ENCODE peak calls at places on chromosomes 11 and 22, in five cellular contexts. C is fibroblast of the aortic adventitia, P is mammary epithelial cell, S is hepatocyte, T is left ventricle myocardium inferior. O is an unnamed sample.

GRCh38 chr11:113952070-113952469 is 22.8 kb upstream of the HTR3A start:
- DNase-seq in T (no peak), S (no peak), C (no peak), P (no peak), O (no peak)

GRCh38 chr11:206002-206384 is 1.2 kb downstream of the BET1L start:
- DNase-seq in C (no peak), P (no peak), T (no peak), S (no peak), O (no peak)

GRCh38 chr11:72581067-72581466 is 93.2 kb downstream of the PDE2A start:
- DNase-seq in P (no peak), S (no peak), C (no peak), T (no peak), O (no peak)

GRCh38 chr22:36369922-36370781 is 17.6 kb downstream of the MYH9 start:
- DNase-seq in P (peak; percentile 74), S (peak; percentile 74), C (peak; percentile 62), T (peak; percentile 48), O (peak; percentile 77)

GRCh38 chr11:83998921-83999320 is 712.8 kb upstream of the CCDC90B start:
- DNase-seq in C (no peak), P (no peak), S (no peak), T (no peak), O (no peak)

GRCh38 chr11:216081-216974 is 8.8 kb downstream of the RIC8A start:
- DNase-seq in P (no peak), T (no peak), C (no peak), S (no peak), O (no peak)

GRCh38 chr11:22359295-22359694 is 21.1 kb downstream of the SLC17A6 start:
- DNase-seq in P (peak; percentile 14), S (no peak), C (no peak), T (no peak), O (no peak)

GRCh38 chr11:94840209-94840608 is 72.1 kb downstream of the AMOTL1 start:
- DNase-seq in T (no peak), S (no peak), P (no peak), C (peak; percentile 27), O (no peak)

GRCh38 chr11:133509924-133510697 is 22.2 kb downstream of the OPCML start:
- DNase-seq in T (no peak), C (no peak), S (no peak), P (no peak), O (no peak)

GRCh38 chr11:1473786-1474185 is 12.8 kb downstream of the MOB2 start:
- DNase-seq in T (peak; percentile 9), P (no peak), S (no peak), C (no peak), O (no peak)

GRCh38 chr11:101456812-101457211 is 127.0 kb downstream of the TRPC6 start:
- DNase-seq in C (peak; percentile 19), P (no peak), S (peak; percentile 29), T (no peak), O (no peak)

GRCh38 chr22:32531955-32532818 is 57.6 kb downstream of the FBXO7 start:
- DNase-seq in P (peak; percentile 84), S (peak; percentile 56), C (peak; percentile 87), T (peak; percentile 92), O (peak; percentile 50)

GRCh38 chr11:19455731-19456130 is 215.0 kb upstream of the E2F8 start:
- DNase-seq in S (no peak), P (no peak), T (peak; percentile 34), C (peak; percentile 45), O (no peak)

GRCh38 chr22:19779685-19780268 is 19.2 kb downstream of the TBX1 start:
- DNase-seq in S (no peak), T (peak; percentile 5), P (no peak), C (no peak), O (no peak)

GRCh38 chr11:8265681-8266241 is 2.1 kb upstream of the LMO1 start:
- DNase-seq in T (no peak), S (no peak), P (no peak), C (no peak), O (peak; percentile 12)
- TF ChIP-seq CTCF in T (peak; percentile 32), S (no peak), P (peak; percentile 20), C (no peak), O (peak; percentile 13)

GRCh38 chr22:43479962-43480361 is 68.1 kb downstream of the MPPED1 start:
- DNase-seq in C (no peak), P (no peak), S (no peak), T (no peak), O (no peak)

GRCh38 chr22:43483669-43484068 is 71.9 kb downstream of the MPPED1 start:
- DNase-seq in T (no peak), S (no peak), C (no peak), P (no peak), O (no peak)

GRCh38 chr22:43482310-43482625 is 70.5 kb downstream of the MPPED1 start:
- DNase-seq in S (no peak), P (no peak), C (no peak), T (no peak), O (no peak)

GRCh38 chr22:43483266-43483665 is 71.5 kb downstream of the MPPED1 start:
- DNase-seq in S (no peak), P (no peak), C (no peak), T (no peak), O (no peak)

GRCh38 chr22:43481528-43482309 is 69.9 kb downstream of the MPPED1 start:
- DNase-seq in C (no peak), S (no peak), P (no peak), T (no peak), O (no peak)
- TF ChIP-seq CTCF in C (no peak), S (no peak), P (peak; percentile 14), T (no peak), O (no peak)

DNA sequence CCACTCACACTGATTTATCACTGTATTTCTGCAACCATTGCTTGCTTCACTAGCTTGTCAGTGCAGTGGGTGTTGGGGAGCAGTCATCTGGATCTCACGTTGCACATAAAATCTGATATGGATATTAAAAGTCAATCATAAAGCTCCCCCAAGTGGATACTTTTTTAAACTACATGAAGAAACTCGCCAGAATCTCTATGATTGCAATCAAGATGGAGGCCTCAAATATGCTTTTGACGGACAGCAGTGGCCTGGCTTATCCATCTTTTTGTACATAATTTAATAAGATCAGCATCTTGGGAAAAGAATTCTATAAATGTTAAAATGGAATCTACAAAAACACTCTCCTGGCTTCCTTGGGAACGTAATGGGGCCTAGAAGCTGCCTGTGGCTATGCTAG is 137.7 kb downstream of the WT1 start:
- DNase-seq in S (peak; percentile 62), P (peak; percentile 47), T (no peak), C (peak; percentile 64), O (peak; percentile 2)
- TF ChIP-seq CTCF in S (peak; percentile 54), P (peak; percentile 38), T (no peak), C (no peak), O (peak; percentile 27)

DNA sequence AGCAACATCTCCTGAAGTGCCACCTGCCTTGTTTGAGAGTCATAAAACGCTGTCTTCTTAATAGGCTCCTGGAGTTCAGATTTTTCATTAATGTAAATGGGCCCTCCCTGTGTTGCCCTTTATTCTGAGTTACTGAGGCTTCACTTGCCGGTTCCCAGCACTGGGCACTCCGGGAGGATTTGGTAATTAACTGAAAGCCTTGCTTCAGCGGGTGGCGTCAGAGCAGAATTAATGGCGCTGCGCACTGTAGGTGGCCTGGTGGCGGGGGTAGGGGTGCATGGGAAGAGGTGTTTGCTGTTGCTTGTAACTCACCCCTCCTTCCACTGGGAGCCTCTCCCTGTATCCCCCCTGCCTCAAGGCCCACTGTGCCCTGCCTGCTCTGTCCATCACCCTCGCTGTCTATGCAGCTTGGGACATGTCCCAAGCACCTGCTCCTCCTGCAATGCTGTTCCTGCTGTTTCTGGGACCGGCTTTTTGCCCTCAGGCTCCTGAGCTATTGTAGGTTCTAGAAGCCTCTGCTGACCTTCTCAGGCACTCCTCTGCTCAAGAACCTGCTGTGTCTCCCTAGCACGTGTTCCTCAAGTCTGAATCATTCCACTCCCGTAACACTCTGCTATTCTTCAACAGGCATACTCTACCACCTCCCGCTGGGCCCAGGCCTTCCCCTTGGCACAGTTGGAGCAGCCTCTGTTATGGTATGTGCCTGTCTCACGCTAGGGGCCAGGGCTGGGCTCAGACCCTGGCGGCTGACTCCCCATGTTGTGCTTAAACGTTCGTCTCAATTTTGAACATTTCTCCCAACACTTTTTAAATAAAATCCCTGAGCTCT is 24.4 kb downstream of the ARHGAP8 start:
- DNase-seq in P (no peak), C (no peak), T (no peak), S (no peak), O (no peak)
- TF ChIP-seq CTCF in P (no peak), C (no peak), T (no peak), S (no peak), O (no peak)